ENCODE peak calls at places on chromosomes 11 and 22, in seven cellular contexts. K, A, G, E, F, T and S are unnamed samples.

GRCh38 chr11:59193741-59194140 is 19.0 kb downstream of the MPEG1 start:
- DNase-seq in G (no peak), K (no peak), A (no peak), E (no peak), T (no peak), F (no peak), S (no peak)

GRCh38 chr11:27468643-27469332 is 3.8 kb downstream of the LGR4 start:
- DNase-seq in E (peak), F (no peak), G (peak), T (no peak), K (no peak), A (no peak), S (peak)

GRCh38 chr11:57762235-57762866 is 749 bp downstream of the CTNND1 start:
- DNase-seq in A (no peak), F (no peak), E (no peak), K (peak), T (peak), G (no peak), S (peak)

GRCh38 chr22:45125198-45125597 is 38.5 kb upstream of the NUP50 start:
- DNase-seq in K (no peak), A (no peak), G (peak), E (no peak), T (no peak), F (peak), S (peak)

GRCh38 chr22:50274311-50274710 is 4.1 kb upstream of the MAPK11 start:
- DNase-seq in F (peak), E (no peak), A (peak), G (peak), K (peak), T (peak), S (peak)

GRCh38 chr11:115234794-115235193 is 269.4 kb downstream of the CADM1 start:
- DNase-seq in G (peak), T (no peak), A (no peak), F (no peak), E (no peak), K (no peak), S (no peak)

GRCh38 chr11:17828311-17828751 is 93.8 kb downstream of the KCNC1 start:
- DNase-seq in T (no peak), A (no peak), K (no peak), E (no peak), F (no peak), G (peak), S (no peak)

GRCh38 chr11:123137496-123138270 is 57.4 kb downstream of the CLMP start:
- DNase-seq in K (no peak), A (no peak), E (no peak), F (no peak), G (peak), T (no peak), S (peak)

GRCh38 chr11:3703383-3703782 is 32.2 kb upstream of the CHRNA10 start:
- DNase-seq in G (no peak), F (no peak), E (no peak), T (no peak), A (no peak), K (no peak), S (no peak)

GRCh38 chr22:21603973-21604372 is 25.8 kb downstream of the YDJC start:
- DNase-seq in T (no peak), A (no peak), G (no peak), K (no peak), E (no peak), F (no peak), S (no peak)

GRCh38 chr11:19962795-19963163 is 197.5 kb downstream of the DBX1 start:
- DNase-seq in A (no peak), G (peak), F (no peak), E (peak), K (no peak), T (no peak), S (no peak)

GRCh38 chr11:85867751-85868150 is 12.6 kb downstream of the CCDC83 start:
- DNase-seq in T (no peak), K (no peak), G (peak), E (no peak), A (no peak), F (peak), S (no peak)

GRCh38 chr11:112318193-112318592 is 57.5 kb upstream of the PLET1 start:
- DNase-seq in E (peak), T (no peak), A (no peak), G (peak), F (peak), K (no peak), S (no peak)

GRCh38 chr11:95991545-95991944 is 67.6 kb upstream of the MTMR2 start:
- DNase-seq in A (no peak), F (no peak), G (peak), K (no peak), T (no peak), E (no peak), S (no peak)

GRCh38 chr11:6674856-6675255 is 8.3 kb downstream of the MRPL17 start:
- DNase-seq in F (no peak), G (no peak), A (no peak), K (no peak), E (no peak), T (no peak), S (no peak)

GRCh38 chr11:69383372-69383771 is 89.4 kb downstream of the MYEOV start:
- DNase-seq in T (no peak), A (no peak), E (no peak), K (no peak), G (no peak), F (no peak), S (no peak)

GRCh38 chr11:45672593-45672992 is 7.2 kb upstream of the CHST1 start:
- DNase-seq in A (no peak), G (no peak), K (no peak), T (no peak), E (no peak), F (no peak), S (no peak)

GRCh38 chr11:119758291-119758690 is 29.3 kb upstream of the NECTIN1 start:
- DNase-seq in G (peak), T (no peak), A (no peak), K (no peak), E (no peak), F (no peak), S (no peak)